ENCODE peak calls at places on chromosomes 16 and 17, in seven cellular contexts. Z, Y, I, P, X, W and B are unnamed samples.

GRCh38 chr17:73969956-73970355 is 233.5 kb upstream of the RPL38 start:
- DNase-seq in Z (no peak), Y (no peak), I (no peak), P (no peak), X (peak; percentile 55), W (no peak), B (no peak)

GRCh38 chr16:64440421-64440831 is 681.4 kb downstream of the CDH11 start:
- DNase-seq in Z (peak; percentile 60), Y (peak; percentile 97), I (no peak), P (no peak), X (peak; percentile 72), W (peak; percentile 13), B (no peak)

GRCh38 chr17:78823282-78824046 is 17.1 kb downstream of the USP36 start:
- DNase-seq in Z (no peak), Y (no peak), I (no peak), P (peak; percentile 46), X (peak; percentile 57), W (no peak), B (no peak)

GRCh38 chr16:88519938-88520653 is 50.1 kb upstream of the ZC3H18 start:
- DNase-seq in Z (no peak), Y (no peak), I (no peak), P (no peak), X (no peak), W (no peak), B (no peak)

GRCh38 chr17:32161506-32162365 is 19.4 kb downstream of the RHOT1 start:
- DNase-seq in Z (no peak), Y (peak; percentile 78), I (no peak), P (no peak), X (no peak), W (no peak), B (no peak)

GRCh38 chr16:68902376-68903345 is 59.3 kb downstream of the TANGO6 start:
- DNase-seq in Z (no peak), Y (peak; percentile 72), I (no peak), P (peak; percentile 75), X (no peak), W (peak; percentile 51), B (no peak)

GRCh38 chr16:49204191-49204590 is 77.4 kb downstream of the CBLN1 start:
- DNase-seq in Z (no peak), Y (no peak), I (no peak), P (no peak), X (no peak), W (no peak), B (no peak)

GRCh38 chr17:20986767-20987510 is 55.9 kb downstream of the USP22 start:
- DNase-seq in Z (no peak), Y (no peak), I (no peak), P (no peak), X (no peak), W (no peak), B (no peak)

GRCh38 chr17:73802314-73802713 is 158.1 kb upstream of the SDK2 start:
- DNase-seq in Z (no peak), Y (no peak), I (no peak), P (no peak), X (no peak), W (no peak), B (no peak)

GRCh38 chr17:39739020-39739884 is 1.5 kb downstream of the GRB7 start:
- DNase-seq in Z (no peak), Y (peak; percentile 74), I (no peak), P (peak; percentile 73), X (no peak), W (peak; percentile 92), B (no peak)

GRCh38 chr16:68370921-68371651 is 60.3 kb downstream of the PRMT7 start:
- DNase-seq in Z (no peak), Y (no peak), I (no peak), P (no peak), X (no peak), W (no peak), B (peak; percentile 47)

GRCh38 chr17:80263253-80264047 is 2.8 kb downstream of the RNF213 start:
- DNase-seq in Z (peak; percentile 78), Y (peak; percentile 96), I (peak; percentile 75), P (no peak), X (peak; percentile 86), W (peak; percentile 90), B (peak; percentile 79)

GRCh38 chr17:12812877-12813276 is 23.6 kb downstream of the ARHGAP44 start:
- DNase-seq in Z (no peak), Y (no peak), I (no peak), P (no peak), X (no peak), W (no peak), B (no peak)

GRCh38 chr17:67441052-67441738 is 64.1 kb downstream of the PITPNC1 start:
- DNase-seq in Z (peak; percentile 19), Y (peak; percentile 94), I (no peak), P (peak; percentile 73), X (peak; percentile 47), W (no peak), B (peak; percentile 80)

GRCh38 chr17:325270-325976 is 27.2 kb downstream of the RPH3AL start:
- DNase-seq in Z (no peak), Y (no peak), I (no peak), P (no peak), X (peak; percentile 42), W (no peak), B (no peak)

DNA sequence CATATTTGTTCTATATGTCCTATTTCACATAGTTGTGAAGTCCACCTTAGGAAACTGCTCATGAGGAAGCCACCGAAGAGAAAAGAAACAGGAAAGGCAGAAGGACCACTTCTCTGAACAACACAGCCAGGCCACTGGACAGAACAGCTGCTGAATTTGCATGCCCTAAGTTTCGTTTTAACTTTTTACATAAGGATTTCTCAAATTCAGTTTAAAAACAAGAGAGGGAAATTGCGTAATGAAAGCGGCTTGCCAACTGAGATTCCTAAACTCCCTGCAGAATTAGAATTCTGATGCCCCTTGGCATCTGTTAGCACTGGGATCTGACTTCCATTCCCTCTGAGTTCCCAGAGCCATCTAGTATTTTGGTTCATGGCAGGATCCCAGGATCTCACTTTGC is 5.0 kb upstream of the CCL8 start:
- DNase-seq in Z (no peak), Y (peak; percentile 59), I (no peak), P (no peak), X (no peak), W (peak; percentile 17), B (no peak)
- H3K27ac ChIP-seq in Z (no peak overlapping the region), Y (no peak overlapping the region), I (peak overlapping the region; percentile 80), P (no peak overlapping the region), X (peak overlapping the region; percentile 59), W (no peak overlapping the region), B (no peak overlapping the region)

DNA sequence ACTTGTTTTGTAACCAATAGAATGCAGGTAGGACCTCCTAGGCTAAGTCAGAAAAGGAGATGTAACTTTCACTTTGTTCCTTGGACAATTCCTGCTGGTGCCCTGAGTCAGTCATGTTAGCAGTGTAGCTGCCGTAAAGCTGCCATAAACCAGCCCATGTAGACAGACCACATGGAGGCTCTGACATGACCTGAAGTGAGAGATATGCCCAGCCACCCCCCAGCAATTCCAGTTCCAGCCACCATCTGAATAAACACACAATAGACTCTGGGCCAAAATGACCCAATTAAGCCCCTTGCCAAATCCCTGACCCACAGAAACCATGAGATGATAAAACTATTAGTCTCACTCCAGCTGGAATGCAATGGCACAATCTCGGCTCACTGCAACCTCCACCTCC is 20.6 kb downstream of the SMURF2 start:
- DNase-seq in Z (no peak), Y (peak; percentile 94), I (no peak), P (no peak), X (no peak), W (peak; percentile 39), B (no peak)
- H3K27ac ChIP-seq in Z (no peak overlapping the region), Y (peak overlapping the region; percentile 52), I (no peak overlapping the region), P (no peak overlapping the region), X (no peak overlapping the region), W (peak overlapping the region; percentile 19), B (no peak overlapping the region)

GRCh38 chr17:42577140-42577531 is 393 bp downstream of the PSMC3IP start:
- DNase-seq in Z (no peak), Y (no peak), I (no peak), P (no peak), X (no peak), W (no peak), B (no peak)

GRCh38 chr17:42577532-42578281 is at the start of gene PSMC3IP:
- DNase-seq in Z (peak; percentile 96), Y (peak; percentile 99), I (peak; percentile 96), P (peak; percentile 97), X (peak; percentile 99), W (peak; percentile 95), B (peak; percentile 92)

GRCh38 chr17:42579794-42580551 is 2.4 kb upstream of the PSMC3IP start:
- DNase-seq in Z (no peak), Y (no peak), I (no peak), P (no peak), X (peak; percentile 2), W (no peak), B (no peak)

GRCh38 chr17:42581744-42582270 is 4.3 kb upstream of the PSMC3IP start:
- DNase-seq in Z (no peak), Y (no peak), I (no peak), P (no peak), X (peak; percentile 67), W (no peak), B (no peak)

GRCh38 chr17:42578282-42578869 is 847 bp upstream of the PSMC3IP start:
- DNase-seq in Z (peak; percentile 75), Y (peak; percentile 82), I (peak; percentile 69), P (peak; percentile 92), X (peak; percentile 92), W (peak; percentile 69), B (no peak)
- H3K27ac ChIP-seq in Z (peak overlapping the region; percentile 86), Y (peak overlapping the region; percentile 86), I (peak overlapping the region; percentile 95), P (no peak overlapping the region), X (peak overlapping the region; percentile 91), W (peak overlapping the region; percentile 63), B (peak overlapping the region; percentile 76)

GRCh38 chr17:81713004-81713555 is 996 bp downstream of the SLC25A10 start:
- DNase-seq in Z (peak; percentile 9), Y (peak; percentile 34), I (no peak), P (no peak), X (peak; percentile 70), W (peak; percentile 54), B (no peak)

GRCh38 chr17:81708739-81709185 is 3.3 kb upstream of the SLC25A10 start:
- DNase-seq in Z (no peak), Y (no peak), I (no peak), P (no peak), X (no peak), W (no peak), B (no peak)

GRCh38 chr17:81712468-81713003 is 452 bp downstream of the SLC25A10 start:
- DNase-seq in Z (no peak), Y (peak; percentile 71), I (no peak), P (peak; percentile 60), X (no peak), W (peak; percentile 65), B (no peak)

GRCh38 chr17:81711814-81712467 is at the start of gene SLC25A10:
- DNase-seq in Z (peak; percentile 81), Y (peak; percentile 90), I (peak; percentile 72), P (peak; percentile 93), X (peak; percentile 89), W (peak; percentile 97), B (peak; percentile 71)

DNA sequence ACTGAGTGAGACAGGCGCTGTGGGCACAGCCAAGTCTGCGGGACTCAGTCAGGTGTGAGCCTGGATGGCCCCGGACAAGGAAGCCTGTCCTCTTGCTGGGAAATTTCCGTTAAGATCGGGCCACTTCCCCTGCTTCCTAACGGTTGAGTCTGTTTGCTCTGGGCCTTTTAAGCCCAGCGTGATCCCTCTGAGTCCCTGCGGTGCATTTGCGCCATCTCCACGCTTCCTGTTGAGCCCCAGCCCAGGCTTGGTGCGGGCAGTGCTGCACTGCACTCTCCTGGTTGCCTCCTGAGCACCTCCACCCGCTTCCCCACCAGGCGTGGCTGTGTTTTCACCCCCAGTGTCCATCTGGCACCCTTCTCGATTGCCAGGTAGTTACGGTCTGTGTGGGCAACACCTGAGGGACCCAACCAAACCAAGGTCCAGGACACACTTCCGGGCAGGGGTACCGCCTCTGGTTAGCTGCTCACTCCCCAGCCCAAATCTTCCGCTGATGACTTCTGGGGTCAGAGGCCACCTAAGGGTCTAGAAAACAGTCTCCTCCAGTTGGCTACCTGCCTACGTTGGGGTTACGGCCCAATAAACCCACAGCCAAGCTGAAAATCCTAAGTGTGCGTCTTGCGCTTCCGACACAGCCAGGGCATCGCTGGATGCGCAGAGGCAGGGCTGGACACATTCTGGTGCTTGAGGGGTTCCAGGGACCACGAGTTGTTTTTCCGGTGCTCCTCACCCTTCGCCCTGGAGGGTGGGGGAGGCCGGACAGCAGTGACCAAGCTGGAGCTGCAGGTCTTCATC is 1.4 kb upstream of the SLC25A10 start:
- DNase-seq in Z (no peak), Y (peak; percentile 64), I (no peak), P (peak; percentile 49), X (no peak), W (peak; percentile 39), B (no peak)
- H3K27ac ChIP-seq in Z (peak overlapping the region; percentile 86), Y (no peak overlapping the region), I (no peak overlapping the region), P (no peak overlapping the region), X (no peak overlapping the region), W (peak overlapping the region; percentile 92), B (no peak overlapping the region)